ENCODE peak calls at places on chromosomes 6 and 20, in nine cellular contexts. G, A, W, P, S, F, M, Z and O are unnamed samples. For H3K4me1, the result is how much of the 10 kb centered on the place peaks cover.

GRCh38 chr6:46933751-46934150 is 12.0 kb upstream of the ADGRF5 start:
- DNase-seq in G (no peak), P (no peak), M (no peak), Z (no peak), W (no peak), F (no peak), A (no peak), S (no peak), O (no peak)

GRCh38 chr6:122389704-122390103 is 9.7 kb upstream of the HSF2 start:
- DNase-seq in Z (no peak), P (no peak), A (no peak), G (no peak), W (no peak), S (no peak), M (no peak), F (peak), O (no peak)

GRCh38 chr20:35710884-35711587 is 11.8 kb downstream of the ROMO1 start:
- DNase-seq in F (no peak), G (no peak), M (no peak), S (no peak), A (no peak), P (no peak), Z (no peak), W (no peak), O (no peak)

GRCh38 chr6:57193177-57193576 is 21.1 kb downstream of the BAG2 start:
- DNase-seq in F (no peak), S (no peak), Z (no peak), P (no peak), A (no peak), G (no peak), M (no peak), W (no peak), O (no peak)

GRCh38 chr6:14671261-14671681 is 553.7 kb downstream of the CD83 start:
- DNase-seq in A (no peak), Z (peak), S (no peak), W (peak), G (no peak), M (no peak), F (no peak), P (no peak), O (no peak)

GRCh38 chr6:74607934-74608333 is 597.9 kb downstream of the COL12A1 start:
- DNase-seq in A (no peak), P (no peak), S (no peak), W (no peak), Z (no peak), F (no peak), M (no peak), G (no peak), O (no peak)

GRCh38 chr20:35014537-35014936 is 58.9 kb downstream of the MYH7B start:
- DNase-seq in A (no peak), P (no peak), S (no peak), F (peak), G (no peak), W (no peak), Z (no peak), M (no peak), O (no peak)

GRCh38 chr6:85436408-85436807 is 13.5 kb upstream of the NT5E start:
- DNase-seq in G (no peak), S (no peak), F (no peak), M (no peak), W (no peak), A (no peak), Z (no peak), P (no peak), O (no peak)

GRCh38 chr6:138272543-138273305 is 54.4 kb upstream of the PBOV1 start:
- DNase-seq in Z (no peak), F (peak), M (no peak), A (no peak), P (no peak), S (no peak), G (no peak), W (no peak), O (no peak)

GRCh38 chr6:87661503-87661902 is 40.5 kb downstream of the AKIRIN2 start:
- DNase-seq in F (no peak), W (no peak), S (no peak), A (no peak), Z (no peak), P (no peak), G (no peak), M (no peak), O (no peak)

GRCh38 chr6:56230976-56231566 is 16.3 kb downstream of the COL21A1 start:
- DNase-seq in G (no peak), M (no peak), W (no peak), S (no peak), F (no peak), P (no peak), Z (no peak), A (no peak), O (no peak)

GRCh38 chr20:50053790-50054547 is 59.0 kb downstream of the UBE2V1 start:
- DNase-seq in G (no peak), A (no peak), S (no peak), M (no peak), W (no peak), Z (no peak), F (peak), P (no peak), O (no peak)

GRCh38 chr6:37058084-37058586 is 52.7 kb downstream of the FGD2 start:
- DNase-seq in M (no peak), S (no peak), P (no peak), G (peak), A (no peak), Z (no peak), W (peak), F (peak), O (no peak)

GRCh38 chr6:47403801-47404200 is 73.8 kb upstream of the CD2AP start:
- DNase-seq in Z (no peak), W (no peak), G (no peak), F (no peak), P (no peak), S (no peak), M (no peak), A (no peak), O (no peak)

GRCh38 chr6:166459272-166459671 is 76.5 kb upstream of the MPC1 start:
- DNase-seq in Z (no peak), W (no peak), A (no peak), G (no peak), S (no peak), P (no peak), M (no peak), F (no peak), O (no peak)

GRCh38 chr6:151288711-151289398 is 49.1 kb downstream of the AKAP12 start:
- DNase-seq in A (no peak), S (no peak), F (no peak), P (no peak), Z (no peak), G (no peak), M (no peak), W (no peak), O (peak)

GRCh38 chr6:31575952-31576684 is 753 bp downstream of the TNF start:
- DNase-seq in Z (no peak), M (no peak), A (no peak), S (no peak), F (no peak), G (no peak), W (no peak), P (no peak), O (no peak)
- H3K4me1 ChIP-seq in Z (under half), M (under half), A (under half), S (under half), F (half or more), G (under half), W (under half), P (under half), O (under half)

GRCh38 chr20:47610247-47610944 is 108.7 kb downstream of the NCOA3 start:
- DNase-seq in A (peak), M (no peak), Z (no peak), F (peak), G (peak), P (peak), S (peak), W (no peak), O (no peak)
- H3K4me1 ChIP-seq in A (under half), M (under half), Z (under half), F (under half), G (under half), P (under half), S (under half), W (under half), O (under half)

DNA sequence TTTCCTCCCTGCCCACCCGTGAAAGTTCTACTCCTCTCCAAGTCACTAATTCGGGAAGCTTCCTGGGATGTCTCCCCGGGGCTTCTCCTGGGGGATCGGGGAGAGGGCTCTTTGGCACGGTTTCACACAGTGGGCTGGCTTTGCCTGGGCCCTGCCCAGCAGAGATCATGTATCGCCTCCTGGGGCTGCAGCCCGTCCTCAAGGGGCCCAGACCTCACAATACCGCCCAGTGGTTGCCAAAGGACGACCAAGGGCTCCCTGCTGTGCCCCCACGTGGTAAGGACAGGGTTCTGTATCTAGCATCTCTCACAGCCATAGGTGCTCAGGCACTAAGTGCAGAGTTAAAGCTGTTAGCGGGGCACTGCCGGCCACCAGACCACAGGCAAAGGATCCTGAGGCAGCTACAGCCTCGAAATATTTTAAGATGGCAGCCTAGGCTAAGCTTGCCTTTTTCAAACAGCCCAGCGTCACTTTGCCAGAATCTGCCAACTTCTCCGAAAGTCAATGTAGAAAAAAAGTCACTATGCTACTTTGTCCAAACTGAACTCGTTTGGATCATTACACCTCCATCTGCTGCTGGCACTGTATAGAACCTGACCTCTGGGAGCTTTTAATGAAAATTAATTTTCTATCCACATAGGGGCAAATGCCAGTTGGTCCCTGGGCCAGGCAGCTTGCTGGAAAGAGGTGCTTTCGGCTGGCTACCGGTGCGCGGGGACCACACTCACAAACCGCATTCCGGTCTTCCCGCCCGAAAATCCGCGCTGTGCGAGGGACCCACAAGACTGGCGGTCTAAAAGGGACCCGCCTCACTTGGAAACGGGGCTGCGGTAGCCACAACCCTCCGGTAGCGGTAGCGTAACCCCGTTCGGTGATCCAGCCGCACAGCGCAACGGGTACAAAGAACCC is 1.3 kb upstream of the NNAT start:
- DNase-seq in A (no peak), F (no peak), Z (peak), S (no peak), P (no peak), W (no peak), M (no peak), G (no peak), O (peak)
- H3K4me1 ChIP-seq in A (under half), F (under half), Z (under half), S (half or more), P (under half), W (half or more), M (half or more), G (under half), O (under half)

DNA sequence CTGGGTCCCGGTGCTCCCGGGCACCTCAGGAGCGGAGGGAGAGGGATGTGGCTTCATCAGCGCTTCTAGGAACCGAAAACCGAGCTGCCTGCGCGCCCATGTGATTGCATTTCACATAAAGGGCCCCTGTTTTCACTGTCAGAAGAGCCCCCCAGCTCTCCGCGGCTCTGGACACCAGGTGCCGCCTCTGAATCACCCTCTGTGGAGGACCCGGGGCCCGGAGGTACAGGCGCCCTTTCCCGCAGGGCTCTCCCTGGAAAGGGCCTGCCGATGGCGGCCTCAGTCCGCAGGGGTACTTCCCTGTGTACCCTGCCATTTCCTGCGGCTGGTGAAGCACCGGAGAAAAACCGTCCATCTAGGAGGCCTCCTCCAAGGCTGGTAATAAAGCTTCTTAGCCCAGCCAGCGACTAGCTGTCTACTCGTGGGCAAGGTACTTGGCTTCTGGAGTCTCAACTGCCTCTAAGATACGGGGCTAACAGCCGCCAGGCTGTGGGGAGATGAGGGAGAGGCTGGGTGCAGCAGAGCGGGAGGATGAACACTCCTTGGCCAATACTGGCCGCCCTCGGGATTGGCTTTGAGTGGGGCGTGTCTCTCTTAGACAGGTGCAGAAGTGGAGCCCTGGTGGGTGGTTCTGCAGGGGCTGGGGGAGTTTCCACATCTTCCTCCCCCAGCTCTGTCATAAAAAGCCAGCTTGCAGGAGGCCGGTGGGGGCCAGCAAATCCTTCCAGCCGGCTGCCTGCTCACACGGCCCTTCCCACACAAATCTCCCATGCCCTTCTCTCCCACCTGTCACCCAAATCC is 1.6 kb downstream of the PPP1R16B start:
- DNase-seq in W (no peak), M (no peak), P (no peak), S (peak), A (no peak), F (no peak), G (no peak), Z (peak), O (peak)
- H3K4me1 ChIP-seq in W (under half), M (half or more), P (under half), S (under half), A (under half), F (under half), G (under half), Z (under half), O (under half)

DNA sequence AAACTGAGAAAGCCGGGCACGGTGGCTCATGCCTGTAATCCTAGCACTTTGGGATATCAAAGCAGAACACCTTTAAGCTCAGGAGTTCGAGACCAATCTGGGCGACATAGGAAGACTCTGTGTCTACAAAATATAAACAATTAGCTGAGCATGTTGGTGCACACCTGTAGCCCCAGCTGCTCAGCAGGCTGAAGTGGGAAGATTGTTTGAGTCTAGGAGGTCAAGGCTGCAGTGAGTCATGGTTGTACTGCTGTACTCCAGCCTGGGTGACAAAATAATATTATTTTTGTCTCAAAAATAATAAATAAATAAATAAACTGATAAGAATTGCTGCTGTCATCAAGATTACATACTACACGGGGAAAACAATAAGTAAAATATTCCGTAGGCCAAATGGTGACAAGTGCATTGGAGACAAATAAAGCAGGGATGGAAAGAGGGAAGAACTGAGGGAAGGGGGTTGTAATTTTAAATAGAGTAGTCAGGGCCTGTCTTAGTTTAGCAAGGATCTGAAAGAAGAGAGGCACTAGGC is 14.0 kb upstream of the TOP1 start:
- DNase-seq in S (no peak), W (no peak), M (no peak), P (no peak), A (no peak), Z (no peak), G (no peak), F (no peak), O (no peak)
- H3K4me1 ChIP-seq in S (under half), W (under half), M (under half), P (under half), A (under half), Z (under half), G (under half), F (under half), O (under half)

GRCh38 chr6:169857343-169858292 is 106.2 kb downstream of the ERMARD start:
- DNase-seq in W (no peak), Z (no peak), P (no peak), M (no peak), S (no peak), A (no peak), F (no peak), G (no peak), O (no peak)
- H3K4me1 ChIP-seq in W (under half), Z (under half), P (under half), M (under half), S (under half), A (under half), F (under half), G (under half), O (under half)

GRCh38 chr20:366719-367485 is 13.7 kb upstream of the TRIB3 start:
- DNase-seq in F (no peak), Z (no peak), P (no peak), M (no peak), A (no peak), S (no peak), G (peak), W (no peak), O (no peak)
- H3K4me1 ChIP-seq in F (under half), Z (under half), P (under half), M (under half), A (under half), S (under half), G (half or more), W (under half), O (under half)